ENCODE peak calls at places on chromosomes 3 and 15, in five cellular contexts. V is AG20443; J is stimulated activated CD4-positive, alpha-beta T cell treated with anti-CD3 and anti-CD28 coated beads, Interleukin-15, amount 100 ng/mL, for 1 hour; M is pancreas; F is hypothalamus. Y is an unnamed sample.

GRCh38 chr15:99384992-99385669 is 133.8 kb downstream of the LRRC28 start:
- DNase-seq in V (no peak), J (no peak), M (no peak), F (no peak), Y (no peak)

GRCh38 chr3:49173116-49173791 is 1.9 kb downstream of the KLHDC8B start:
- DNase-seq in V (no peak), J (no peak), M (peak; percentile 18), F (no peak), Y (no peak)

GRCh38 chr3:148737104-148737525 is 39.4 kb downstream of the AGTR1 start:
- DNase-seq in V (no peak), J (no peak), M (peak; percentile 27), F (no peak), Y (no peak)

GRCh38 chr3:17232442-17232841 is 347.7 kb downstream of the PLCL2 start:
- DNase-seq in V (no peak), J (no peak), M (no peak), F (no peak), Y (no peak)

GRCh38 chr3:150747909-150748568 is 14.9 kb downstream of the SIAH2 start:
- DNase-seq in V (no peak), J (no peak), M (no peak), F (no peak), Y (no peak)

GRCh38 chr15:63502137-63502801 is 2.1 kb upstream of the USP3 start:
- DNase-seq in V (no peak), J (no peak), M (peak; percentile 29), F (no peak), Y (no peak)

GRCh38 chr3:109548192-109548938 is 211.0 kb upstream of the DPPA4 start:
- DNase-seq in V (no peak), J (no peak), M (no peak), F (no peak), Y (no peak)

GRCh38 chr15:43928152-43928551 is 101.3 kb downstream of the WDR76 start:
- DNase-seq in V (no peak), J (no peak), M (no peak), F (no peak), Y (no peak)

GRCh38 chr3:99544819-99545281 is 93.5 kb upstream of the COL8A1 start:
- DNase-seq in V (peak; percentile 59), J (no peak), M (no peak), F (no peak), Y (peak; percentile 50)

GRCh38 chr15:51132384-51133139 is 37.9 kb upstream of the TNFAIP8L3 start:
- DNase-seq in V (peak; percentile 85), J (no peak), M (no peak), F (peak; percentile 9), Y (peak; percentile 85)

Y was measured in AG08395.